ENCODE peak calls at places on chromosome 17, in four cellular contexts. N is body of pancreas, G is tibial nerve, B is activated T-cell treated with anti-CD3 and anti-CD28 coated beads for 1 hour. E is an unnamed sample.

GRCh38 chr17:44444735-44445105 is 55.3 kb upstream of the ITGA2B start:
- DNase-seq in B (no peak), N (no peak), G (no peak), E (no peak)

GRCh38 chr17:74962622-74963394 is 9.8 kb downstream of the HID1 start:
- DNase-seq in B (no peak), N (no peak), G (no peak), E (no peak)

GRCh38 chr17:64126918-64127317 is 3.0 kb downstream of the ERN1 start:
- DNase-seq in G (no peak), B (no peak), N (no peak), E (no peak)

GRCh38 chr17:64537488-64537887 is 30.7 kb downstream of the CEP95 start:
- DNase-seq in B (no peak), G (no peak), N (no peak), E (no peak)

GRCh38 chr17:41680426-41681040 is 8.2 kb upstream of the EIF1 start:
- DNase-seq in G (no peak), N (no peak), B (no peak), E (no peak)

GRCh38 chr17:60091908-60092331 is 13.2 kb upstream of the HEATR6 start:
- DNase-seq in B (no peak), N (no peak), G (no peak), E (no peak)

GRCh38 chr17:34760931-34761500 is 181.6 kb downstream of the TMEM132E start:
- DNase-seq in B (no peak), G (no peak), N (no peak), E (no peak)

GRCh38 chr17:17661134-17661533 is 20.1 kb upstream of the RAI1 start:
- DNase-seq in G (no peak), B (no peak), N (peak), E (no peak)

GRCh38 chr17:27630607-27631408 is at the start of gene LGALS9:
- DNase-seq in N (peak), B (no peak), G (no peak), E (no peak)

GRCh38 chr17:28549274-28550132 is 2.9 kb downstream of the UNC119 start:
- DNase-seq in B (peak), G (no peak), N (no peak), E (no peak)

GRCh38 chr17:44829558-44830358 is at the start of gene GJC1:
- DNase-seq in N (no peak), G (no peak), B (no peak), E (no peak)

GRCh38 chr17:61011269-61011668 is 333.6 kb downstream of the BCAS3 start:
- DNase-seq in G (no peak), N (no peak), B (no peak), E (no peak)

GRCh38 chr17:49487202-49487601 is 7.9 kb upstream of the NGFR start:
- DNase-seq in G (no peak), B (no peak), N (no peak), E (no peak)

GRCh38 chr17:59785091-59785799 is 77.8 kb downstream of the VMP1 start:
- DNase-seq in B (no peak), G (no peak), N (no peak), E (no peak)

GRCh38 chr17:41984454-41984853 is 17.9 kb downstream of the CNP start:
- DNase-seq in N (no peak), B (no peak), G (no peak), E (no peak)

GRCh38 chr17:55746466-55746865 is 4.4 kb upstream of the PCTP start:
- DNase-seq in G (no peak), N (no peak), B (no peak), E (no peak)

GRCh38 chr17:49696233-49696761 is 11.5 kb downstream of the SLC35B1 start:
- DNase-seq in N (no peak), G (no peak), B (no peak), E (no peak)

GRCh38 chr17:10792156-10792555 is 11.7 kb downstream of the TMEM238L start:
- DNase-seq in G (no peak), N (no peak), B (no peak), E (no peak)

GRCh38 chr17:4492762-4493561 is 5.7 kb upstream of the SPNS2 start:
- DNase-seq in B (no peak), G (peak), N (no peak), E (no peak)

GRCh38 chr17:72079700-72080099 is 41.1 kb upstream of the SOX9 start:
- DNase-seq in N (peak), B (no peak), G (no peak), E (no peak)

GRCh38 chr17:20908373-20909273 is 134.2 kb downstream of the USP22 start:
- DNase-seq in N (peak), B (peak), G (peak), E (no peak)

GRCh38 chr17:82301300-82301915 is 16.0 kb downstream of the CD7 start:
- DNase-seq in B (no peak), N (no peak), G (no peak), E (no peak)

GRCh38 chr17:39208893-39209292 is 8.8 kb downstream of the RPL19 start:
- DNase-seq in N (no peak), G (no peak), B (no peak), E (no peak)

GRCh38 chr17:31788956-31789355 is 70.1 kb downstream of the COPRS start:
- DNase-seq in N (no peak), B (no peak), G (no peak), E (no peak)

GRCh38 chr17:61715348-61715747 is 124.3 kb upstream of the NACA2 start:
- DNase-seq in N (no peak), B (no peak), G (no peak), E (no peak)

GRCh38 chr17:76540381-76541300 is 797 bp downstream of the PRCD start:
- DNase-seq in G (peak), N (peak), B (no peak), E (no peak)

GRCh38 chr17:4514206-4514605 is 15.5 kb downstream of the SPNS2 start:
- DNase-seq in N (peak), G (no peak), B (no peak), E (no peak)

GRCh38 chr17:78680436-78680835 is 101.6 kb downstream of the CYTH1 start:
- DNase-seq in G (no peak), B (no peak), N (no peak), E (no peak)

GRCh38 chr17:7835818-7836595 is 2.0 kb downstream of the KDM6B start:
- DNase-seq in G (peak), N (peak), B (no peak), E (no peak)

GRCh38 chr17:49234509-49235080 is 4.0 kb upstream of the PHOSPHO1 start:
- DNase-seq in B (no peak), N (no peak), G (no peak), E (no peak)

GRCh38 chr17:45906237-45906636 is 11.9 kb downstream of the MAPT start:
- DNase-seq in B (no peak), N (no peak), G (no peak), E (no peak)

GRCh38 chr17:69117855-69118758 is 23.6 kb downstream of the ABCA6 start:
- DNase-seq in G (no peak), N (no peak), B (no peak), E (no peak)

GRCh38 chr17:48241131-48241591 is 133.6 kb downstream of the SNX11 start:
- DNase-seq in N (peak), B (no peak), G (peak), E (no peak)

GRCh38 chr17:11035681-11036080 is 197.8 kb upstream of the PIRT start:
- DNase-seq in N (no peak), B (no peak), G (no peak), E (no peak)

GRCh38 chr17:39920218-39921210 is 2.1 kb upstream of the GSDMB start:
- DNase-seq in B (no peak), N (no peak), G (no peak), E (no peak)

GRCh38 chr17:49545811-49546545 is 29.7 kb upstream of the NXPH3 start:
- DNase-seq in G (no peak), B (no peak), N (no peak), E (no peak)

GRCh38 chr17:79923974-79924638 is 84.9 kb upstream of the CBX4 start:
- DNase-seq in N (no peak), B (peak), G (no peak), E (no peak)

GRCh38 chr17:76726231-76726765 is at the start of gene JMJD6:
- DNase-seq in G (peak), N (peak), B (no peak), E (no peak)